ENCODE peak calls at places on chromosomes 4 and X, in six cellular contexts. One of them, this sample, is unnamed.

GRCh38 chrX:67563469-67564448 is 19.9 kb downstream of the AR start:
- DNase-seq in heart right ventricle: peak; percentile 38
- DNase-seq in A549: no peak
- DNase-seq in brain microvascular endothelial cell: peak; percentile 58
- DNase-seq in tibial artery: no peak
- DNase-seq in keratinocyte: no peak
- DNase-seq in this sample: no peak

GRCh38 chrX:39065051-39065871 is 264.0 kb downstream of the MID1IP1 start:
- DNase-seq in heart right ventricle: no peak
- DNase-seq in keratinocyte: no peak
- DNase-seq in tibial artery: no peak
- DNase-seq in brain microvascular endothelial cell: no peak
- DNase-seq in A549: no peak
- DNase-seq in this sample: no peak

GRCh38 chr4:20299515-20299914 is 47.8 kb downstream of the SLIT2 start:
- DNase-seq in heart right ventricle: no peak
- DNase-seq in tibial artery: no peak
- DNase-seq in brain microvascular endothelial cell: peak; percentile 45
- DNase-seq in A549: no peak
- DNase-seq in keratinocyte: no peak
- DNase-seq in this sample: no peak

GRCh38 chr4:76752911-76753494 is 144.9 kb downstream of the SOWAHB start:
- DNase-seq in A549: no peak
- DNase-seq in tibial artery: peak; percentile 72
- DNase-seq in heart right ventricle: no peak
- DNase-seq in keratinocyte: peak; percentile 62
- DNase-seq in brain microvascular endothelial cell: peak; percentile 97
- DNase-seq in this sample: no peak

GRCh38 chr4:48247142-48247877 is 22.3 kb downstream of the TEC start:
- DNase-seq in brain microvascular endothelial cell: no peak
- DNase-seq in heart right ventricle: no peak
- DNase-seq in keratinocyte: no peak
- DNase-seq in tibial artery: no peak
- DNase-seq in A549: no peak
- DNase-seq in this sample: no peak

GRCh38 chr4:189035654-189036053 is 896.4 kb downstream of the TRIML1 start:
- DNase-seq in brain microvascular endothelial cell: no peak
- DNase-seq in tibial artery: no peak
- DNase-seq in keratinocyte: no peak
- DNase-seq in heart right ventricle: no peak
- DNase-seq in A549: no peak
- DNase-seq in this sample: no peak

GRCh38 chr4:24169956-24170355 is 280.1 kb upstream of the PPARGC1A start:
- DNase-seq in brain microvascular endothelial cell: no peak
- DNase-seq in heart right ventricle: no peak
- DNase-seq in tibial artery: no peak
- DNase-seq in keratinocyte: no peak
- DNase-seq in A549: no peak
- DNase-seq in this sample: no peak

GRCh38 chr4:136643416-136643815 is 888.9 kb downstream of the PCDH18 start:
- DNase-seq in brain microvascular endothelial cell: no peak
- DNase-seq in keratinocyte: no peak
- DNase-seq in A549: no peak
- DNase-seq in tibial artery: no peak
- DNase-seq in heart right ventricle: no peak
- DNase-seq in this sample: no peak

GRCh38 chrX:69088171-69088938 is 76.9 kb downstream of the PJA1 start:
- DNase-seq in A549: no peak
- DNase-seq in brain microvascular endothelial cell: no peak
- DNase-seq in keratinocyte: no peak
- DNase-seq in tibial artery: no peak
- DNase-seq in heart right ventricle: no peak
- DNase-seq in this sample: no peak

GRCh38 chr4:88104902-88105610 is 53.4 kb downstream of the ABCG2 start:
- DNase-seq in brain microvascular endothelial cell: peak; percentile 59
- DNase-seq in keratinocyte: peak; percentile 42
- DNase-seq in A549: no peak
- DNase-seq in tibial artery: no peak
- DNase-seq in heart right ventricle: no peak
- DNase-seq in this sample: no peak

GRCh38 chrX:110302975-110303374 is 14.9 kb downstream of the AMMECR1 start:
- DNase-seq in A549: no peak
- DNase-seq in brain microvascular endothelial cell: no peak
- DNase-seq in tibial artery: no peak
- DNase-seq in keratinocyte: no peak
- DNase-seq in heart right ventricle: no peak
- DNase-seq in this sample: no peak

GRCh38 chrX:32954125-32954524 is 257.2 kb downstream of the DMD start:
- DNase-seq in keratinocyte: no peak
- DNase-seq in brain microvascular endothelial cell: no peak
- DNase-seq in heart right ventricle: no peak
- DNase-seq in A549: no peak
- DNase-seq in tibial artery: no peak
- DNase-seq in this sample: no peak

GRCh38 chrX:36909584-36909983 is 98.6 kb upstream of the FAM47C start:
- DNase-seq in brain microvascular endothelial cell: no peak
- DNase-seq in tibial artery: no peak
- DNase-seq in heart right ventricle: no peak
- DNase-seq in A549: no peak
- DNase-seq in keratinocyte: no peak
- DNase-seq in this sample: no peak

GRCh38 chr4:140136509-140136908 is 17.5 kb downstream of the MAML3 start:
- DNase-seq in heart right ventricle: no peak
- DNase-seq in keratinocyte: no peak
- DNase-seq in A549: no peak
- DNase-seq in tibial artery: no peak
- DNase-seq in brain microvascular endothelial cell: no peak
- DNase-seq in this sample: no peak

GRCh38 chr4:127055349-127055748 is 577.4 kb upstream of the INTU start:
- DNase-seq in brain microvascular endothelial cell: no peak
- DNase-seq in tibial artery: no peak
- DNase-seq in heart right ventricle: no peak
- DNase-seq in A549: no peak
- DNase-seq in keratinocyte: no peak
- DNase-seq in this sample: no peak

GRCh38 chr4:77564231-77564630 is 41.4 kb upstream of the CXCL13 start:
- DNase-seq in heart right ventricle: no peak
- DNase-seq in keratinocyte: no peak
- DNase-seq in A549: no peak
- DNase-seq in tibial artery: no peak
- DNase-seq in brain microvascular endothelial cell: no peak
- DNase-seq in this sample: no peak

GRCh38 chrX:21487832-21488231 is 113.6 kb downstream of the CNKSR2 start:
- DNase-seq in brain microvascular endothelial cell: peak; percentile 5
- DNase-seq in A549: no peak
- DNase-seq in heart right ventricle: no peak
- DNase-seq in tibial artery: no peak
- DNase-seq in keratinocyte: no peak
- DNase-seq in this sample: no peak

GRCh38 chrX:120136128-120136527 is 20.4 kb upstream of the RHOXF1 start:
- DNase-seq in heart right ventricle: no peak
- DNase-seq in keratinocyte: no peak
- DNase-seq in tibial artery: no peak
- DNase-seq in A549: no peak
- DNase-seq in brain microvascular endothelial cell: no peak
- DNase-seq in this sample: no peak

GRCh38 chrX:103780701-103781402 is 4.2 kb downstream of the PLP1 start:
- DNase-seq in A549: no peak
- DNase-seq in keratinocyte: no peak
- DNase-seq in tibial artery: no peak
- DNase-seq in heart right ventricle: no peak
- DNase-seq in brain microvascular endothelial cell: no peak
- DNase-seq in this sample: no peak

GRCh38 chr4:2290974-2291704 is 29.2 kb upstream of the MXD4 start:
- DNase-seq in keratinocyte: no peak
- DNase-seq in tibial artery: peak; percentile 50
- DNase-seq in heart right ventricle: no peak
- DNase-seq in A549: no peak
- DNase-seq in brain microvascular endothelial cell: no peak
- DNase-seq in this sample: peak; percentile 67

GRCh38 chrX:22351966-22352365 is 79.3 kb downstream of the CBLL2 start:
- DNase-seq in heart right ventricle: no peak
- DNase-seq in tibial artery: no peak
- DNase-seq in A549: no peak
- DNase-seq in brain microvascular endothelial cell: peak; percentile 5
- DNase-seq in keratinocyte: no peak
- DNase-seq in this sample: no peak

GRCh38 chr4:147194604-147195003 is 248.9 kb upstream of the TTC29 start:
- DNase-seq in tibial artery: no peak
- DNase-seq in brain microvascular endothelial cell: peak; percentile 32
- DNase-seq in heart right ventricle: no peak
- DNase-seq in keratinocyte: no peak
- DNase-seq in A549: no peak
- DNase-seq in this sample: no peak

GRCh38 chr4:58843456-58843855 is 1733.3 kb upstream of the IGFBP7 start:
- DNase-seq in A549: no peak
- DNase-seq in brain microvascular endothelial cell: no peak
- DNase-seq in keratinocyte: no peak
- DNase-seq in heart right ventricle: no peak
- DNase-seq in tibial artery: no peak
- DNase-seq in this sample: no peak

DNA sequence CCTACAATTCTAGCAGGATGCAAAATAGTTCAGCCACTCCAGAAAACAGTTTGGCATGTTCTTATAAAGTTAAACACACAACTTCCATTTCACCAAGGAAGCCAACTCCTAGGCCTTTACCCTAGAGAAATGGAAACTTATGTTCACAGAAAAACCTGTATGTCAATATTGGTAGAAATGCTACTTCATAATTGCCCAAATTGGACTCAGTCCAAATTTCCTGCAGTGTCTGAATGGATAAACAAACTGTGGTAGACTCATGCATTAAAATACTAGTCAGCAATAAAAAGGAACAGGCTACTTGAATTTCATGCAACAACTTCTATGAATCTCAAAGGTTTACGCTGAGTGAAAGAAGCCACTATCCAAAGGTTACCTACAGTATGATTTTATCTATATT is 1738.8 kb upstream of the IGFBP7 start:
- DNase-seq in brain microvascular endothelial cell: no peak
- DNase-seq in A549: no peak
- DNase-seq in heart right ventricle: no peak
- DNase-seq in keratinocyte: no peak
- DNase-seq in tibial artery: no peak
- DNase-seq in this sample: no peak
- TF ChIP-seq CTCF in brain microvascular endothelial cell: no peak
- TF ChIP-seq CTCF in A549: no peak
- TF ChIP-seq CTCF in heart right ventricle: no peak
- TF ChIP-seq CTCF in keratinocyte: no peak
- TF ChIP-seq CTCF in tibial artery: no peak
- TF ChIP-seq CTCF in this sample: no peak

GRCh38 chrX:153635788-153636668 is 11.0 kb upstream of the DUSP9 start:
- DNase-seq in brain microvascular endothelial cell: no peak
- DNase-seq in A549: peak; percentile 79
- DNase-seq in heart right ventricle: no peak
- DNase-seq in keratinocyte: no peak
- DNase-seq in tibial artery: no peak
- DNase-seq in this sample: no peak
- TF ChIP-seq CTCF in brain microvascular endothelial cell: peak; percentile 62
- TF ChIP-seq CTCF in A549: peak; percentile 41
- TF ChIP-seq CTCF in heart right ventricle: peak; percentile 21
- TF ChIP-seq CTCF in keratinocyte: peak; percentile 38
- TF ChIP-seq CTCF in tibial artery: no peak
- TF ChIP-seq CTCF in this sample: peak; percentile 37

GRCh38 chr4:172153694-172154093 is 340.5 kb downstream of the GALNTL6 start:
- DNase-seq in brain microvascular endothelial cell: no peak
- DNase-seq in A549: no peak
- DNase-seq in keratinocyte: no peak
- DNase-seq in heart right ventricle: no peak
- DNase-seq in tibial artery: no peak
- DNase-seq in this sample: no peak
- TF ChIP-seq CTCF in brain microvascular endothelial cell: no peak
- TF ChIP-seq CTCF in A549: no peak
- TF ChIP-seq CTCF in keratinocyte: no peak
- TF ChIP-seq CTCF in heart right ventricle: no peak
- TF ChIP-seq CTCF in tibial artery: no peak
- TF ChIP-seq CTCF in this sample: no peak

GRCh38 chr4:56628592-56628991 is 52.5 kb downstream of the HOPX start:
- DNase-seq in keratinocyte: no peak
- DNase-seq in brain microvascular endothelial cell: no peak
- DNase-seq in tibial artery: no peak
- DNase-seq in heart right ventricle: no peak
- DNase-seq in A549: no peak
- DNase-seq in this sample: no peak

GRCh38 chr4:56626420-56626819 is 54.7 kb downstream of the HOPX start:
- DNase-seq in A549: no peak
- DNase-seq in tibial artery: no peak
- DNase-seq in brain microvascular endothelial cell: no peak
- DNase-seq in heart right ventricle: no peak
- DNase-seq in keratinocyte: no peak
- DNase-seq in this sample: no peak

GRCh38 chr4:56627375-56627774 is 53.7 kb downstream of the HOPX start:
- DNase-seq in A549: no peak
- DNase-seq in keratinocyte: no peak
- DNase-seq in tibial artery: no peak
- DNase-seq in brain microvascular endothelial cell: no peak
- DNase-seq in heart right ventricle: no peak
- DNase-seq in this sample: no peak

GRCh38 chr4:56627985-56628384 is 53.1 kb downstream of the HOPX start:
- DNase-seq in tibial artery: no peak
- DNase-seq in keratinocyte: no peak
- DNase-seq in A549: no peak
- DNase-seq in brain microvascular endothelial cell: no peak
- DNase-seq in heart right ventricle: no peak
- DNase-seq in this sample: no peak

DNA sequence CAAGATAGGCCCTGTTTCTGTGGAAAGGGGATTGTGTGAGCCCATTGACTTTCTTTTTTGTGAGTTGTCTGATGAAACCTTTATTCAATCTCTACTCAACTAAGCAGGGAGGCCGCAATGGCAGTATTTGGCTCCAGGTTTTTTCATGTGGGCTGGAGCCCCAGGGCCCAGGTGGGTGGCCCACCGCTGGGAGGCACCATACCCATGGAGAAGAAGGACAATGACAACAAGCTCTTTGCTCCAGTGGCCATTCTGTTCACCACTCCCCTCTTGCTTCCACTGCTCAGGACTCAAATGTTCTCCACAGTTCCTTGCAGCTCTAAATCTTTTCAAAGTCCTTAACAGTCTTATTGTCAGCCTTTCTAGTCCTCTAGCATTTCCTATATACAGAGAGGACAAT is 54.1 kb downstream of the HOPX start:
- DNase-seq in keratinocyte: no peak
- DNase-seq in heart right ventricle: no peak
- DNase-seq in A549: no peak
- DNase-seq in brain microvascular endothelial cell: no peak
- DNase-seq in tibial artery: no peak
- DNase-seq in this sample: no peak
- TF ChIP-seq CTCF in keratinocyte: no peak
- TF ChIP-seq CTCF in heart right ventricle: no peak
- TF ChIP-seq CTCF in A549: no peak
- TF ChIP-seq CTCF in brain microvascular endothelial cell: peak; percentile 26
- TF ChIP-seq CTCF in tibial artery: no peak
- TF ChIP-seq CTCF in this sample: peak; percentile 51

GRCh38 chr4:42995343-42995944 is 102.9 kb downstream of the GRXCR1 start:
- DNase-seq in tibial artery: no peak
- DNase-seq in A549: peak; percentile 3
- DNase-seq in keratinocyte: no peak
- DNase-seq in brain microvascular endothelial cell: no peak
- DNase-seq in heart right ventricle: no peak
- DNase-seq in this sample: peak; percentile 53
- TF ChIP-seq CTCF in tibial artery: peak; percentile 57
- TF ChIP-seq CTCF in A549: peak; percentile 38
- TF ChIP-seq CTCF in keratinocyte: peak; percentile 57
- TF ChIP-seq CTCF in brain microvascular endothelial cell: peak; percentile 48
- TF ChIP-seq CTCF in heart right ventricle: peak; percentile 57
- TF ChIP-seq CTCF in this sample: peak; percentile 41

GRCh38 chr4:36824682-36825081 is 419.9 kb upstream of the NWD2 start:
- DNase-seq in brain microvascular endothelial cell: no peak
- DNase-seq in A549: no peak
- DNase-seq in heart right ventricle: no peak
- DNase-seq in keratinocyte: no peak
- DNase-seq in tibial artery: no peak
- DNase-seq in this sample: no peak
- TF ChIP-seq CTCF in brain microvascular endothelial cell: no peak
- TF ChIP-seq CTCF in A549: no peak
- TF ChIP-seq CTCF in heart right ventricle: no peak
- TF ChIP-seq CTCF in keratinocyte: peak; percentile 34
- TF ChIP-seq CTCF in tibial artery: no peak
- TF ChIP-seq CTCF in this sample: no peak

This sample was measured in GM13976.